ENCODE peak calls at places on chromosomes 11 and 22, in five cellular contexts. V, Z, H, K and D are unnamed samples. For H3K4me1, the result is how much of the 10 kb centered on the place peaks cover.

GRCh38 chr11:2519879-2520735 is 75.3 kb downstream of the KCNQ1 start:
- DNase-seq in H (no peak), Z (no peak), V (no peak), K (peak), D (peak)

GRCh38 chr11:102323542-102324261 is 6.4 kb downstream of the BIRC3 start:
- DNase-seq in Z (no peak), H (no peak), K (no peak), V (peak), D (no peak)

GRCh38 chr22:22929381-22930221 is 42.0 kb downstream of the IGLL5 start:
- DNase-seq in Z (no peak), H (no peak), K (no peak), V (no peak), D (no peak)

GRCh38 chr11:67303989-67304411 is 670 bp downstream of the SSH3 start:
- DNase-seq in H (no peak), Z (peak), V (no peak), K (peak), D (peak)

GRCh38 chr11:77619576-77620198 is 17.9 kb downstream of the CLNS1A start:
- DNase-seq in Z (peak), V (peak), K (no peak), H (peak), D (no peak)

GRCh38 chr11:133579165-133580031 is 47.1 kb upstream of the OPCML start:
- DNase-seq in V (no peak), H (no peak), Z (no peak), K (no peak), D (no peak)

GRCh38 chr11:94654201-94654600 is 87.0 kb downstream of the PIWIL4 start:
- DNase-seq in Z (no peak), H (no peak), K (no peak), V (no peak), D (no peak)

GRCh38 chr11:65870706-65871681 is 1.6 kb downstream of the EFEMP2 start:
- DNase-seq in K (peak), H (no peak), V (no peak), Z (no peak), D (no peak)

GRCh38 chr22:36327922-36328551 is 59.7 kb downstream of the MYH9 start:
- DNase-seq in V (peak), Z (peak), H (no peak), K (peak), D (no peak)

GRCh38 chr22:45196926-45197605 is 33.3 kb downstream of the NUP50 start:
- DNase-seq in H (no peak), V (no peak), Z (no peak), K (peak), D (no peak)

GRCh38 chr11:69418576-69419296 is 62.7 kb upstream of the LINC01488 start:
- DNase-seq in V (no peak), H (no peak), K (no peak), Z (no peak), D (no peak)

GRCh38 chr11:122305018-122305417 is 189.0 kb upstream of the BLID start:
- DNase-seq in Z (no peak), H (no peak), K (no peak), V (no peak), D (no peak)

GRCh38 chr11:57339305-57339704 is 1.2 kb downstream of the P2RX3 start:
- DNase-seq in V (no peak), H (no peak), Z (no peak), K (peak), D (no peak)

GRCh38 chr11:57637626-57638004 is 12.1 kb downstream of the YPEL4 start:
- DNase-seq in Z (peak), V (no peak), K (no peak), H (no peak), D (no peak)

GRCh38 chr11:2778630-2779498 is 79.1 kb upstream of the KCNQ1OT1 start:
- DNase-seq in H (peak), V (peak), Z (peak), K (peak), D (peak)

GRCh38 chr11:118436639-118437045 is 350 bp downstream of the KMT2A start:
- DNase-seq in Z (peak), V (no peak), H (no peak), K (peak), D (peak)

GRCh38 chr22:30537083-30537731 is 9.3 kb downstream of the SEC14L6 start:
- DNase-seq in V (no peak), H (no peak), Z (no peak), K (no peak), D (no peak)

GRCh38 chr11:68314886-68315580 is 2.6 kb downstream of the LRP5 start:
- DNase-seq in H (peak), V (peak), K (peak), Z (peak), D (no peak)

GRCh38 chr11:59135648-59136461 is 6.8 kb upstream of the FAM111A start:
- DNase-seq in V (peak), Z (peak), H (peak), K (peak), D (peak)

GRCh38 chr22:41910050-41910598 is 4.8 kb downstream of the SHISA8 start:
- DNase-seq in Z (peak), V (no peak), K (no peak), H (no peak), D (no peak)

GRCh38 chr11:16945671-16946469 is 68.3 kb downstream of the PLEKHA7 start:
- DNase-seq in K (peak), H (peak), Z (peak), V (peak), D (no peak)

GRCh38 chr22:26860233-26860765 is 202.9 kb downstream of the MIAT start:
- DNase-seq in H (no peak), K (no peak), V (no peak), Z (no peak), D (no peak)

GRCh38 chr11:73287400-73288101 is 15.4 kb downstream of the P2RY6 start:
- DNase-seq in V (no peak), Z (no peak), H (peak), K (no peak), D (no peak)

GRCh38 chr11:103608566-103608965 is 427.9 kb upstream of the DDI1 start:
- DNase-seq in V (peak), K (no peak), Z (no peak), H (no peak), D (no peak)

GRCh38 chr11:10505278-10506012 is 35.5 kb downstream of the RNF141 start:
- DNase-seq in Z (no peak), K (no peak), H (no peak), V (no peak), D (no peak)

GRCh38 chr11:3626250-3626960 is 15.4 kb downstream of the ART5 start:
- DNase-seq in H (no peak), V (no peak), K (no peak), Z (no peak), D (peak)

GRCh38 chr11:88535916-88536547 is 198.5 kb upstream of the CTSC start:
- DNase-seq in H (peak), Z (no peak), K (no peak), V (peak), D (no peak)

GRCh38 chr11:44574620-44575287 is 9.3 kb downstream of the CD82 start:
- DNase-seq in K (no peak), V (peak), H (no peak), Z (no peak), D (no peak)

GRCh38 chr11:115360186-115360824 is 143.9 kb downstream of the CADM1 start:
- DNase-seq in H (no peak), V (peak), K (no peak), Z (no peak), D (no peak)

GRCh38 chr11:13114566-13115465 is 105.7 kb downstream of the RASSF10 start:
- DNase-seq in Z (peak), K (peak), H (peak), V (no peak), D (no peak)

GRCh38 chr11:37914859-37915258 is 1316.8 kb upstream of the RAG2 start:
- DNase-seq in H (no peak), K (no peak), V (no peak), Z (no peak), D (no peak)

GRCh38 chr11:113778111-113778910 is 1.3 kb upstream of the CLDN25 start:
- DNase-seq in Z (peak), V (no peak), H (no peak), K (peak), D (no peak)

GRCh38 chr11:131980878-131981668 is 610.7 kb downstream of the NTM start:
- DNase-seq in Z (no peak), H (no peak), V (no peak), K (no peak), D (no peak)

GRCh38 chr11:58024601-58025091 is 965 bp downstream of the OR9Q1 start:
- DNase-seq in K (peak), V (peak), Z (peak), H (no peak), D (peak)

GRCh38 chr11:12006552-12007229 is 1.7 kb downstream of the DKK3 start:
- DNase-seq in K (no peak), Z (no peak), V (no peak), H (no peak), D (no peak)

GRCh38 chr11:114158886-114159285 is 99.4 kb downstream of the ZBTB16 start:
- DNase-seq in H (no peak), Z (no peak), V (no peak), K (no peak), D (no peak)

GRCh38 chr11:65491614-65492386 is 7.0 kb upstream of the MALAT1 start:
- DNase-seq in Z (no peak), V (peak), K (peak), H (peak), D (peak)

GRCh38 chr11:111322534-111322933 is 24.2 kb downstream of the POU2AF3 start:
- DNase-seq in K (no peak), V (no peak), H (no peak), Z (no peak), D (no peak)

GRCh38 chr22:41799486-41800347 is 762 bp upstream of the CCDC134 start:
- DNase-seq in V (peak), K (peak), H (no peak), Z (peak), D (peak)

GRCh38 chr11:47607380-47607779 is 13.2 kb upstream of the C1QTNF4 start:
- DNase-seq in K (no peak), V (peak), H (no peak), Z (peak), D (no peak)
- H3K4me1 ChIP-seq in K (under half), V (under half), H (under half), Z (under half), D (under half)

GRCh38 chr22:20145206-20145831 is 5.5 kb downstream of the CCDC188 start:
- DNase-seq in H (no peak), Z (no peak), V (no peak), K (no peak), D (no peak)

GRCh38 chr22:20140521-20140964 is 8.9 kb downstream of the ZDHHC8 start:
- DNase-seq in K (no peak), H (no peak), Z (no peak), V (no peak), D (peak)

GRCh38 chr22:20141186-20142077 is 9.4 kb downstream of the CCDC188 start:
- DNase-seq in K (no peak), Z (no peak), V (no peak), H (no peak), D (no peak)

GRCh38 chr22:20143883-20144665 is 6.8 kb downstream of the CCDC188 start:
- DNase-seq in K (no peak), V (no peak), H (no peak), Z (no peak), D (no peak)

DNA sequence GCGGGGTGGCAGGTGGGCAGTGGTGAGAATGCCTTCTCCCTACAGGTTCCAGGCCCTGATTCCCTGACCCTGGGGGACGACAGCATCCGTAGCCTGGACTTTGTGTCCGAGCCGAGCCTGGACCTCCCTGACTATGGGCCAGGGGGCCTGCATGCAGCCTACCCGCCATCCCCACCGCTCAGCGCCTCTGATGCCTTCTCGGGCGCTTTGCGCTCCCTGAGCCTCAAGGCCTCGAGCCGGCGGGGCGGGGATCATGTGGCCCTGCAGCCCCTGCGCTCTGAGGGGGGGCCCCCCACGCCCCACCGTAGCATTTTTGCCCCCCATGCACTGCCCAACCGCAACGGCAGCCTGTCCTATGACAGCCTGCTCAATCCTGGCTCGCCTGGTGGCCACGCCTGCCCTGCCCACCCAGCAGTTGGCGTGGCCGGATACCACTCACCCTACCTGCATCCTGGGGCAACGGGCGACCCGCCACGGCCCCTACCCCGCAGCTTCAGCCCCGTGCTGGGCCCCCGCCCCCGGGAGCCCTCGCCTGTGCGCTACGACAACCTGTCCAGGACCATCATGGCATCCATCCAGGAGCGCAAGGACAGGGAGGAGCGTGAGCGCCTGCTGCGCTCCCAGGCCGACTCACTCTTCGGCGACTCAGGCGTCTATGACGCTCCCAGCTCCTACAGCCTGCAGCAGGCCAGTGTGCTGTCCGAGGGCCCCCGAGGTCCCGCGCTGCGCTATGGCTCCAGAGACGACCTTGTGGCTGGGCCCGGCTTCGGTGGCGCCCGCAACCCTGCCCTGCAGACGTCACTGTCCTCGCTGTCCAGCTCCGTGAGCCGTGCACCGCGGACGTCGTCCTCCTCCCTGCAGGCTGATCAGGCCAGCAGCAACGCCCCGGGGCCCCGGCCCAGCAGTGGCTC is 7.9 kb downstream of the CCDC188 start:
- DNase-seq in K (no peak), Z (no peak), H (no peak), V (no peak), D (no peak)
- H3K27ac ChIP-seq in K (no peak), Z (no peak), H (no peak), V (no peak), D (no peak)

GRCh38 chr11:36360318-36360717 is 64.2 kb downstream of the PRR5L start:
- DNase-seq in H (no peak), K (no peak), Z (no peak), V (no peak), D (no peak)

GRCh38 chr11:36361901-36362391 is 65.9 kb downstream of the PRR5L start:
- DNase-seq in Z (no peak), H (peak), V (peak), K (no peak), D (no peak)

GRCh38 chr11:36361472-36361871 is 65.4 kb downstream of the PRR5L start:
- DNase-seq in V (no peak), Z (no peak), K (no peak), H (no peak), D (no peak)

GRCh38 chr11:36362902-36363301 is 66.8 kb downstream of the PRR5L start:
- DNase-seq in Z (no peak), K (no peak), H (no peak), V (peak), D (no peak)

GRCh38 chr11:36360833-36361232 is 64.7 kb downstream of the PRR5L start:
- DNase-seq in V (no peak), K (no peak), Z (no peak), H (no peak), D (no peak)
- H3K4me1 ChIP-seq in V (under half), K (under half), Z (under half), H (under half), D (under half)

GRCh38 chr11:63666874-63667273 is 4.3 kb downstream of the ATL3 start:
- DNase-seq in H (no peak), Z (no peak), K (no peak), V (peak), D (no peak)

GRCh38 chr11:63670738-63671321 is 346 bp downstream of the ATL3 start:
- DNase-seq in K (peak), V (no peak), H (peak), Z (peak), D (peak)

GRCh38 chr11:63670077-63670737 is 969 bp downstream of the ATL3 start:
- DNase-seq in V (peak), H (no peak), K (no peak), Z (no peak), D (no peak)

GRCh38 chr11:63667993-63668392 is 3.2 kb downstream of the ATL3 start:
- DNase-seq in H (peak), K (no peak), V (peak), Z (no peak), D (no peak)

GRCh38 chr11:63668396-63668795 is 2.8 kb downstream of the ATL3 start:
- DNase-seq in Z (no peak), K (no peak), H (no peak), V (no peak), D (no peak)
- H3K27ac ChIP-seq in Z (no peak), K (no peak), H (peak), V (peak), D (peak)

DNA sequence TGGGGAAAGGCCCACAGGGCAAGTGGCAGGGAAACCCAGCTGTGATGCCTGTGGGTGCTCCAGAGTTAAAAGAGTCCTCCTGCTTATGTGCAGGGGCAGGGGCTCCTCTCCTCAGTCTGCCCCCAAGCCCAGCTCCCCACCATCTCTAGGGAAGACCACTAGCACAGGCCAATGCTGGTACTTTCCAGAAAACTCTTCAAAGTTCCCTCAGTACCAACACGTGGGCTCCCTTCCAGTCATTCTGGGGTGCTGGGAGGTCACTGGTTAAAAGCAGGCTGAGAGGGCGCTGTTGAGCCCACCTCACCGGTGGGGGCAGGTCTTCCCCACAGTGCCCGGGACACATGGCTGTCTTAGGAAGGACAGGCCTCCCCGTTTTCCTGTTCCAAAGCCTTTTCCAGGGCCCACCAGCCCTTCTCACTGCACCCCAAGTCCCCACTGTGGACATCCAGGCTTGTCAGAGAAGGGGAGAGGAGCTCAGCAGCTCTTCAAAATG is 154.6 kb downstream of the TRIM29 start:
- DNase-seq in Z (no peak), H (no peak), K (no peak), V (no peak), D (no peak)
- H3K4me1 ChIP-seq in Z (under half), H (under half), K (under half), V (under half), D (under half)

DNA sequence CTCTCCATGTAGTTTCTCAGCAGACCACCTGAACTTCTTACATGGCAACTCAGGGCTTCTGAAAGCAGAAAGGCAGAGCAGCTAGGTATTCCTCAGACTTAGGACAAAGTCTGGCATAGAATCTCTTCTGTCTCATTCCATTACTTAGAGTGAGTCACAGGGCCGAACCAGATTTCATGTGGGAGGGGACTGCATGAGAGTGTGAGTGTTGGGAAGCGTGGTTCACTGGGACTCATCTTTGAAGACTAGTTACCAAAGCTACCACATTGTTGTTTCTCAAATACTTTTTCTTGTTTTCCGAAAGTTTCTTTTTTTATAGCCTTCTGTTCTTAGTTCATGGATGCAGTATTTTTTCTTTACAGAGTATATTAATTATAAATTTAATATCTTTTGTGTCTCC is 36.1 kb upstream of the SCN3B start:
- DNase-seq in Z (no peak), V (no peak), H (peak), K (no peak), D (no peak)
- H3K27ac ChIP-seq in Z (no peak), V (no peak), H (no peak), K (no peak), D (no peak)

GRCh38 chr22:43852605-43853327 is 9.5 kb downstream of the SULT4A1 start:
- DNase-seq in V (no peak), H (no peak), K (peak), Z (no peak), D (peak)
- H3K4me1 ChIP-seq in V (under half), H (under half), K (under half), Z (under half), D (under half)

GRCh38 chr11:100746448-100746847 is 59.4 kb downstream of the ARHGAP42 start:
- DNase-seq in K (no peak), H (no peak), V (no peak), Z (no peak), D (no peak)

GRCh38 chr11:100753144-100753543 is 66.1 kb downstream of the ARHGAP42 start:
- DNase-seq in H (no peak), V (no peak), Z (peak), K (no peak), D (no peak)

GRCh38 chr11:100752371-100753073 is 65.4 kb downstream of the ARHGAP42 start:
- DNase-seq in V (no peak), Z (no peak), K (no peak), H (no peak), D (no peak)

GRCh38 chr11:100753562-100753961 is 66.5 kb downstream of the ARHGAP42 start:
- DNase-seq in Z (peak), H (no peak), V (no peak), K (no peak), D (no peak)

GRCh38 chr11:100748153-100748552 is 61.1 kb downstream of the ARHGAP42 start:
- DNase-seq in Z (no peak), H (no peak), K (no peak), V (no peak), D (no peak)
- H3K27ac ChIP-seq in Z (peak), H (no peak), K (no peak), V (no peak), D (no peak)

GRCh38 chr22:32837142-32837541 is 35.6 kb downstream of the TIMP3 start:
- DNase-seq in K (no peak), H (no peak), V (no peak), Z (no peak), D (no peak)
- H3K4me1 ChIP-seq in K (under half), H (under half), V (under half), Z (under half), D (under half)

GRCh38 chr11:18865261-18865660 is 73.7 kb upstream of the PTPN5 start:
- DNase-seq in V (no peak), Z (no peak), H (no peak), K (no peak), D (no peak)
- H3K27ac ChIP-seq in V (no peak), Z (no peak), H (no peak), K (no peak), D (no peak)